ENCODE peak calls at places on chromosomes 6 and 20, in six cellular contexts. V is endothelial cell, K is Ammon's horn, L is COR-L47, U is NCI-H1436, Y is GM13976. C is an unnamed sample.

GRCh38 chr6:41736207-41736710 is 851 bp upstream of the TFEB start:
- DNase-seq in Y (no peak), V (no peak), L (no peak), U (no peak), K (no peak), C (no peak)

GRCh38 chr6:122610690-122611455 is 668 bp downstream of the PKIB start:
- DNase-seq in K (peak; percentile 11), L (peak; percentile 38), Y (peak; percentile 43), U (no peak), V (peak; percentile 10), C (peak; percentile 0)

GRCh38 chr6:157946865-157947532 is 34.7 kb upstream of the SYNJ2 start:
- DNase-seq in V (no peak), K (peak; percentile 83), U (no peak), L (peak; percentile 5), Y (peak; percentile 72), C (no peak)

GRCh38 chr20:58637466-58638198 is 13.5 kb upstream of the STX16 start:
- DNase-seq in K (no peak), V (no peak), Y (no peak), L (no peak), U (no peak), C (no peak)

GRCh38 chr6:31729979-31730630 is 1.0 kb upstream of the DDAH2 start:
- DNase-seq in Y (peak; percentile 88), L (no peak), V (peak; percentile 92), K (peak; percentile 89), U (peak; percentile 70), C (peak; percentile 80)

GRCh38 chr6:75412937-75413662 is 80.5 kb downstream of the FILIP1 start:
- DNase-seq in Y (no peak), K (no peak), U (no peak), L (no peak), V (no peak), C (no peak)

GRCh38 chr6:138001750-138002349 is 105.4 kb downstream of the PERP start:
- DNase-seq in U (peak; percentile 55), L (peak; percentile 26), K (peak; percentile 70), Y (peak; percentile 65), V (peak; percentile 52), C (no peak)

GRCh38 chr20:47019106-47019824 is 124.6 kb downstream of the EYA2 start:
- DNase-seq in V (no peak), Y (no peak), L (no peak), K (no peak), U (no peak), C (no peak)

GRCh38 chr20:32282461-32282860 is 5.0 kb downstream of the KIF3B start:
- DNase-seq in U (no peak), L (peak; percentile 39), K (peak; percentile 48), Y (no peak), V (no peak), C (no peak)

GRCh38 chr6:48928937-48929336 is 534.1 kb downstream of the MMUT start:
- DNase-seq in V (no peak), L (no peak), K (no peak), U (no peak), Y (no peak), C (no peak)

GRCh38 chr20:53869466-53870258 is 200.7 kb downstream of the BCAS1 start:
- DNase-seq in V (peak; percentile 62), Y (peak; percentile 48), L (peak; percentile 22), U (peak; percentile 77), K (peak; percentile 78), C (peak; percentile 58)

GRCh38 chr6:72286911-72287311 is 335.0 kb upstream of the KCNQ5 start:
- DNase-seq in K (no peak), V (no peak), Y (no peak), L (no peak), U (no peak), C (no peak)

GRCh38 chr6:15533379-15534044 is 129.3 kb downstream of the DTNBP1 start:
- DNase-seq in U (no peak), K (no peak), Y (no peak), L (no peak), V (no peak), C (no peak)

GRCh38 chr6:39214120-39214813 is 15.0 kb downstream of the KCNK5 start:
- DNase-seq in V (no peak), U (no peak), K (no peak), Y (no peak), L (no peak), C (no peak)

GRCh38 chr20:63103402-63104311 is 96.9 kb upstream of the BHLHE23 start:
- DNase-seq in L (no peak), V (no peak), U (no peak), K (no peak), Y (no peak), C (no peak)

GRCh38 chr20:34415079-34415478 is 52.0 kb downstream of the ITCH start:
- DNase-seq in V (no peak), U (no peak), L (no peak), Y (peak; percentile 28), K (no peak), C (peak; percentile 69)

GRCh38 chr20:33005132-33005566 is 916 bp upstream of the SUN5 start:
- DNase-seq in Y (no peak), L (no peak), K (no peak), U (no peak), V (no peak), C (no peak)

GRCh38 chr6:137740967-137741761 is 125.9 kb upstream of the TNFAIP3 start:
- DNase-seq in Y (no peak), V (no peak), U (no peak), K (no peak), L (no peak), C (no peak)

GRCh38 chr6:22906091-22906549 is 336.8 kb downstream of the HDGFL1 start:
- DNase-seq in Y (no peak), K (no peak), V (no peak), L (no peak), U (no peak), C (no peak)

GRCh38 chr20:61664741-61665320 is 400.9 kb downstream of the TAF4 start:
- DNase-seq in L (no peak), K (no peak), Y (no peak), U (no peak), V (no peak), C (no peak)

GRCh38 chr20:59676126-59676876 is 72.0 kb downstream of the PHACTR3 start:
- DNase-seq in Y (no peak), V (no peak), K (no peak), U (no peak), L (no peak), C (no peak)

GRCh38 chr20:18988701-18989100 is 175.1 kb downstream of the SCP2D1 start:
- DNase-seq in L (no peak), K (no peak), U (no peak), V (no peak), Y (no peak), C (no peak)

GRCh38 chr20:13320702-13321101 is 99.6 kb downstream of the ISM1 start:
- DNase-seq in V (no peak), L (no peak), Y (no peak), U (no peak), K (no peak), C (no peak)

GRCh38 chr20:4814696-4815252 is 93.1 kb downstream of the PRND start:
- DNase-seq in L (no peak), V (no peak), U (no peak), K (no peak), Y (peak; percentile 76), C (peak; percentile 88)

GRCh38 chr20:32278199-32278643 is 770 bp downstream of the KIF3B start:
- DNase-seq in U (no peak), V (no peak), L (no peak), K (no peak), Y (peak; percentile 56), C (peak; percentile 38)

GRCh38 chr6:168095741-168096250 is 16.8 kb upstream of the FRMD1 start:
- DNase-seq in Y (no peak), K (no peak), V (no peak), L (no peak), U (no peak), C (no peak)

GRCh38 chr20:57819291-57819690 is 109.5 kb upstream of the PMEPA1 start:
- DNase-seq in U (no peak), V (no peak), L (no peak), K (no peak), Y (no peak), C (no peak)

GRCh38 chr6:37050854-37051137 is 45.3 kb downstream of the FGD2 start:
- DNase-seq in L (no peak), K (no peak), V (no peak), U (no peak), Y (no peak), C (no peak)

GRCh38 chr6:3776881-3777507 is 25.5 kb upstream of the PXDC1 start:
- DNase-seq in K (no peak), U (no peak), V (peak; percentile 14), L (no peak), Y (peak; percentile 38), C (no peak)

GRCh38 chr6:109794201-109794926 is 103.3 kb downstream of the FIG4 start:
- DNase-seq in K (no peak), Y (no peak), L (no peak), U (no peak), V (no peak), C (no peak)

GRCh38 chr6:151111670-151112069 is 128.1 kb upstream of the AKAP12 start:
- DNase-seq in L (no peak), V (no peak), K (no peak), U (no peak), Y (no peak), C (no peak)

GRCh38 chr6:32116674-32117073 is 7.5 kb upstream of the TNXB start:
- DNase-seq in V (no peak), Y (no peak), L (no peak), K (no peak), U (no peak), C (no peak)

GRCh38 chr6:137870286-137870685 is 3.2 kb downstream of the TNFAIP3 start:
- DNase-seq in V (no peak), Y (no peak), U (no peak), K (no peak), L (no peak), C (no peak)

GRCh38 chr6:3136361-3136760 is 17.9 kb downstream of the BPHL start:
- DNase-seq in K (no peak), U (no peak), V (no peak), L (no peak), Y (no peak), C (no peak)

GRCh38 chr20:652611-653109 is 340 bp downstream of the SRXN1 start:
- DNase-seq in K (no peak), L (no peak), Y (no peak), U (no peak), V (no peak), C (no peak)

C was measured in GM06990.